ENCODE peak calls at places on chromosomes 7 and 10, in five cellular contexts. B is neural progenitor cell, S is PC-3, W is HCT116, Y is GM23338. U is an unnamed sample.

GRCh38 chr10:78543749-78544446 is 510.2 kb downstream of the RPS24 start:
- DNase-seq in B (peak; percentile 38), S (no peak), W (no peak), Y (no peak), U (no peak)

GRCh38 chr7:70893985-70894722 is 237.8 kb upstream of the GALNT17 start:
- DNase-seq in B (peak; percentile 54), S (no peak), W (no peak), Y (peak; percentile 90), U (no peak)

GRCh38 chr7:108093903-108094302 is 36.3 kb downstream of the LAMB4 start:
- DNase-seq in B (no peak), S (no peak), W (no peak), Y (no peak), U (no peak)

GRCh38 chr7:71865169-71865568 is 547.0 kb downstream of the CALN1 start:
- DNase-seq in B (no peak), S (no peak), W (no peak), Y (no peak), U (no peak)

GRCh38 chr10:3190817-3191216 is 18.2 kb upstream of the PITRM1 start:
- DNase-seq in B (no peak), S (no peak), W (no peak), Y (no peak), U (no peak)

GRCh38 chr10:93997546-93997945 is 3.8 kb downstream of the PLCE1 start:
- DNase-seq in B (no peak), S (no peak), W (no peak), Y (no peak), U (no peak)

GRCh38 chr10:116055252-116055918 is 217.6 kb downstream of the GFRA1 start:
- DNase-seq in B (no peak), S (no peak), W (no peak), Y (peak; percentile 21), U (no peak)

GRCh38 chr7:491292-491957 is 28.2 kb downstream of the PDGFA start:
- DNase-seq in B (no peak), S (no peak), W (no peak), Y (no peak), U (no peak)

GRCh38 chr10:47319798-47320197 is 2.5 kb upstream of the GDF2 start:
- DNase-seq in B (no peak), S (no peak), W (no peak), Y (no peak), U (no peak)

GRCh38 chr10:49109669-49110335 is 5.5 kb downstream of the VSTM4 start:
- DNase-seq in B (no peak), S (no peak), W (no peak), Y (no peak), U (no peak)

GRCh38 chr7:45136106-45137060 is 21.2 kb upstream of the RAMP3 start:
- DNase-seq in B (peak; percentile 80), S (peak; percentile 78), W (peak; percentile 66), Y (peak; percentile 81), U (peak; percentile 84)

GRCh38 chr10:124640538-124641231 is 103.5 kb downstream of the FAM53B start:
- DNase-seq in B (peak; percentile 67), S (no peak), W (no peak), Y (no peak), U (no peak)

GRCh38 chr7:70829221-70830059 is 302.5 kb upstream of the GALNT17 start:
- DNase-seq in B (peak; percentile 79), S (peak; percentile 18), W (peak; percentile 2), Y (peak; percentile 84), U (peak; percentile 71)

GRCh38 chr10:42367532-42368230 is 270.7 kb downstream of the ZNF33B start:
- DNase-seq in B (no peak), S (peak; percentile 98), W (no peak), Y (peak; percentile 93), U (no peak)

GRCh38 chr7:41984888-41985287 is 252.1 kb downstream of the GLI3 start:
- DNase-seq in B (no peak), S (peak; percentile 37), W (no peak), Y (no peak), U (no peak)

DNA sequence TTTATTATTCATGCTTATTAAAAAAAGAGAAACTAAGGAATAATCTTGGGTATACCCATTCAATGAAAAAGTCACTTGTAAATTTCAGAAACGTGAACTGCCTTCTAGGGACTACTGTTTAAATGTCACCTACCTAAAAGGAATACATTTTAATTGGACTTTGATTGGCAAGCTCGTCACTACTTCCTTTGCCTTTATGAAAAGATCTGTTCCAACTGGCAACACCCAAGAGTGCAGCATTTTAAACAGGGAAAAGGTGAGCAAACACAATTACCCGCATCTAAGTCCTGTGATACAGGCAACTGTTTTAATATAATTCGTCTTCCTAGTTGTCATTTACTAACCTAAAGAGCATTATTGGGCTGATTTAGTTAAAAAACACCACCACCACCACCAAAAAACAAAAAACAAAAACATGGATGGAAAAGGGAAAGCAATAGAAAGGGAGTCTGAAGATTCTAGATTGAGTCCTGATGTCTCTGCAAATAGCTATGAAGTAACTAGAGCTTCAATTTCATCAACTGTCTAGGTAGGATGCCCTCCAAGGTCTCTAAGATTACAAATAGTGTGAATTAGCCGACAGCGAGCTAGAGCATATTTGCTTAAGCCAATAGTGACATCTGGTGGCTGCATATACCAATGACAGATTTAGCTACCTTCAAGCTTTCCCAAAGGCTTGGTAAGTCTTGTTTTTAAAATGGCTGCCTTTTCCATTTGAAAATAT is 33.8 kb upstream of the ICA1 start:
- DNase-seq in B (peak; percentile 88), S (peak; percentile 86), W (peak; percentile 89), Y (peak; percentile 96), U (peak; percentile 79)
- TF ChIP-seq EZH2phosphoT487 in B (no peak), S (no peak), W (no peak), Y (no peak), U (no peak)

DNA sequence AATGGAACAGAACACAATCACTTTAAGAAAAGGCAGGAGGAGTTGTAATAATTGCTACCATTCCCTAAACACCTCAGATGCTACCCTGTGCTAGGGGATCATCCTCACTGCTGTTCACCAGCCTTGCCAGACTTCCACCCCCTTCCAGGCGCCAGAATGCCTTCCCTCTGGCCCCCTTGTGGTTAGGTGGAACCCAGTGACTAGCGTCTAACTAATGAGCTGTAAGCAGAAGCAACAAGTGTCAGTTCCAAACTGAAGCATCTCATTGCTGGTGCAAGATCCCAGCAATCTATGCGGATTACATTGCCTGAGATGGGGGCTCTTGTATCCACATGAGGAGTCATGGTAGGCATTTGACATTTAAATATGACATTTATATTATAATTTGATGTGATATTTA is 86.6 kb downstream of the FRMD4A start:
- DNase-seq in B (peak; percentile 61), S (no peak), W (peak; percentile 32), Y (peak; percentile 73), U (no peak)
- TF ChIP-seq CTCF in B (peak; percentile 55), S (no peak), W (peak; percentile 50), Y (peak; percentile 70), U (peak; percentile 17)

DNA sequence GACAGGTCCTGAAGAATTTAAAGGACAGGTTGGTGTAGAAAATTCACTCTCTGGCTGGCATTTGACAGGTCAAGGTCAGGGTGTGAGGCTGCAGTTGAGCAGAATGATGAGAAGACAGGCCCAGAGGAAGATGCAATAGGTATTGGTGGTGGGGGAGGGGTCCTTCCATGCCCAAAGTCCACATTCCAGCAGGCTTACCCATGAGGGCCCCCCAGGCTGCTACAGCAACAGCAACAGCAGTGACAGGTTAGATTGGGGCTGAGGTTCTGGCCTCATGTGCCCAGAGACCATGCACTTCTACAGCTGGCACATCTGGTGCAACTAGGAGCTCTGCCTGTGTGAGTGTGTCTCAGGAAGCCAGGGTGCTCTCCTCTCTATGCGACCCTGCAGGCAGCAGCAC is 223.5 kb upstream of the GHITM start:
- DNase-seq in B (no peak), S (no peak), W (no peak), Y (no peak), U (no peak)
- TF ChIP-seq EZH2phosphoT487 in B (no peak), S (no peak), W (no peak), Y (no peak), U (no peak)

DNA sequence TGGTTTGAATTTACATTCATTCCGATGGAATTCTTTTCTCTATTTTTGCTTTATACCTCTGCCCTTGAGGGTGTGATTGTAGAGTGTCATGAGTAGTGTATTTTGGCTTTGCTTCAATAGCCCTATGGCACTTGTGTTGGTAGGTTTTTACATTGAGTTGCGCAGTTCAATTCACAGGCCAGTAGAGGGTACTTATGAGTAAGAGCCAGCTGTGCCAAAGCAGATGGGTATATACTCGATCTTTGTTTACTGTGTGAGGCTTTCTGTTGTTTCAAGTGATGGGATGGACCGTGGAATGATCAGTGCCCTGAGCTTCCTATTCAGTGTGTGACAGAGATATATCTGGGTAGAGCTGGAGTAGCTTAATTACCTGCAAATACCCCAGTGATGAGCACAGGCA is 4.3 kb upstream of the AKR1C3 start:
- DNase-seq in B (peak; percentile 57), S (peak; percentile 49), W (peak; percentile 34), Y (peak; percentile 79), U (peak; percentile 11)
- TF ChIP-seq CTCF in B (peak; percentile 65), S (peak; percentile 49), W (peak; percentile 60), Y (peak; percentile 70), U (peak; percentile 63)

GRCh38 chr10:69496352-69497234 is 45.3 kb downstream of the TSPAN15 start:
- DNase-seq in B (no peak), S (no peak), W (no peak), Y (no peak), U (no peak)

GRCh38 chr10:69497611-69498390 is 46.5 kb downstream of the TSPAN15 start:
- DNase-seq in B (no peak), S (no peak), W (no peak), Y (no peak), U (no peak)

GRCh38 chr10:69498711-69499471 is 47.6 kb downstream of the TSPAN15 start:
- DNase-seq in B (no peak), S (peak; percentile 76), W (no peak), Y (no peak), U (no peak)

GRCh38 chr10:69495666-69496065 is 44.4 kb downstream of the TSPAN15 start:
- DNase-seq in B (no peak), S (no peak), W (no peak), Y (no peak), U (no peak)

DNA sequence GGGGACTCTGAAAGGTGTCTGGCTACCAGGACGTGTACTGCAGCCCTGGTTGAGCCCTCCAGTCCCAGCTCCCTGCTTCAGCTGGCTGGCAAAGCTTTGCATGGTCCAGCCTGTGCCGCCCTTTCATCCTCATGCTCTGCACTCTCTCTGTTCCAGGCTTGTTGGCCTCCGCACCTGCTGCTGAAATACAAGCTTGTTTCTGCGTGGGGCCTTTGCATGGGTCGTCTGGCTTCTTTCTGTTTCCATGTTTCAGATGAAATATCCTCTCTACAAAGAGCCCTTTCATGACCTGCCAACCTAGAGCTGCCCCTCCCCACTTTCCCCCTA is 45.9 kb downstream of the TSPAN15 start:
- DNase-seq in B (no peak), S (no peak), W (no peak), Y (no peak), U (no peak)
- TF ChIP-seq EZH2phosphoT487 in B (no peak), S (no peak), W (no peak), Y (no peak), U (no peak)

DNA sequence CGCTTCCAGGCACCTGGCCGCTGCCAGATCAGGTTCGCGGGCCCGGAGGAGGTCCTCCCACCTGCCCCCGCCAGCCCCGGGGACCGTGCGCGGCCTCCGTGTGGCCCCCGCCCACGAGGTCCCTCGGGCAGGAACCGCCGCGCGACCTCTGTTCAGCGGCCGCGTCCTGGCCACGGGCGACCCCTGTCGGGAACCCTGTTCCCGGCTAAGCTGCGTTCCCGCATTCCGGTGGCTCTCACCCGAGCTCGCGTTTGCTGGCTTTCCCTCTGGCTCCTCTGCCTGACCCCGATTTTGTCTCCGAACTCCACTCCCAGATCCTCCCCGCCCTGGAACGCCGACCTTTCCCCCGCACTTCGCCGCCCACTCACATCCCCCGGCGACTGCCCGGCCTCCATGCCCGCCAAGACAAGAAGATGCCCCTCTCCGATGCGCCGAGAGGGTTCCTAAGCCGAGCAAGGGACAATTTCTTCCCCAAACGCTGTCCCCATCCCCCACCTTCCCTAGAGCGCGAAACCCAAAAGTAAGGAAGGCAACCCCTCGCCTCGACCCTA is 2.3 kb downstream of the SFMBT2 start:
- DNase-seq in B (peak; percentile 83), S (peak; percentile 41), W (no peak), Y (peak; percentile 77), U (peak; percentile 42)
- TF ChIP-seq CTCF in B (peak; percentile 66), S (peak; percentile 48), W (no peak), Y (peak; percentile 63), U (peak; percentile 50)

GRCh38 chr10:110216240-110216639 is 8.8 kb downstream of the MXI1 start:
- DNase-seq in B (no peak), S (no peak), W (no peak), Y (no peak), U (no peak)
- TF ChIP-seq EZH2phosphoT487 in B (no peak), S (no peak), W (no peak), Y (no peak), U (no peak)